ENCODE peak calls at places on chromosome 22, in seven cellular contexts. V, P, Z, B, J, E and Y are unnamed samples.

GRCh38 chr22:46798366-46799057 is 36.1 kb downstream of the TBC1D22A start:
- DNase-seq in Z (peak; percentile 29), E (peak; percentile 81), P (peak; percentile 82), J (peak; percentile 77), V (peak; percentile 92), B (peak; percentile 88), Y (no peak)

GRCh38 chr22:33919591-33920501 is at the start of gene LARGE1:
- DNase-seq in J (peak; percentile 79), E (peak; percentile 63), V (peak; percentile 13), P (peak; percentile 67), Z (no peak), B (peak; percentile 71), Y (peak; percentile 13)

GRCh38 chr22:20080776-20081654 is 974 bp downstream of the DGCR8 start:
- DNase-seq in V (peak; percentile 43), J (no peak), Z (no peak), P (peak; percentile 25), B (peak; percentile 69), E (no peak), Y (no peak)

GRCh38 chr22:19723990-19724827 is 870 bp downstream of the GP1BB start:
- DNase-seq in B (peak; percentile 82), E (no peak), P (no peak), V (peak; percentile 44), J (no peak), Z (no peak), Y (no peak)

GRCh38 chr22:25900880-25901279 is 158.9 kb downstream of the MYO18B start:
- DNase-seq in V (no peak), P (no peak), B (peak; percentile 29), E (no peak), J (no peak), Z (no peak), Y (no peak)

GRCh38 chr22:46000081-46001027 is 23.4 kb upstream of the WNT7B start:
- DNase-seq in B (no peak), V (no peak), Z (no peak), J (peak; percentile 49), P (no peak), E (no peak), Y (no peak)

GRCh38 chr22:45552580-45553332 is 50.1 kb downstream of the FBLN1 start:
- DNase-seq in P (peak; percentile 44), B (peak; percentile 73), V (no peak), E (peak; percentile 30), Z (no peak), J (peak; percentile 82), Y (no peak)

GRCh38 chr22:33529424-33530113 is 390.7 kb downstream of the LARGE1 start:
- DNase-seq in J (no peak), P (no peak), V (no peak), E (no peak), B (no peak), Z (no peak), Y (no peak)

GRCh38 chr22:29837780-29838598 is at the start of gene ASCC2:
- DNase-seq in P (peak; percentile 100), Z (peak; percentile 95), J (peak; percentile 99), V (peak; percentile 96), B (peak; percentile 100), E (peak; percentile 100), Y (peak; percentile 99)
- TF ChIP-seq CTCF in P (no peak), Z (no peak), J (no peak), V (no peak), B (no peak), E (no peak), Y (no peak)

DNA sequence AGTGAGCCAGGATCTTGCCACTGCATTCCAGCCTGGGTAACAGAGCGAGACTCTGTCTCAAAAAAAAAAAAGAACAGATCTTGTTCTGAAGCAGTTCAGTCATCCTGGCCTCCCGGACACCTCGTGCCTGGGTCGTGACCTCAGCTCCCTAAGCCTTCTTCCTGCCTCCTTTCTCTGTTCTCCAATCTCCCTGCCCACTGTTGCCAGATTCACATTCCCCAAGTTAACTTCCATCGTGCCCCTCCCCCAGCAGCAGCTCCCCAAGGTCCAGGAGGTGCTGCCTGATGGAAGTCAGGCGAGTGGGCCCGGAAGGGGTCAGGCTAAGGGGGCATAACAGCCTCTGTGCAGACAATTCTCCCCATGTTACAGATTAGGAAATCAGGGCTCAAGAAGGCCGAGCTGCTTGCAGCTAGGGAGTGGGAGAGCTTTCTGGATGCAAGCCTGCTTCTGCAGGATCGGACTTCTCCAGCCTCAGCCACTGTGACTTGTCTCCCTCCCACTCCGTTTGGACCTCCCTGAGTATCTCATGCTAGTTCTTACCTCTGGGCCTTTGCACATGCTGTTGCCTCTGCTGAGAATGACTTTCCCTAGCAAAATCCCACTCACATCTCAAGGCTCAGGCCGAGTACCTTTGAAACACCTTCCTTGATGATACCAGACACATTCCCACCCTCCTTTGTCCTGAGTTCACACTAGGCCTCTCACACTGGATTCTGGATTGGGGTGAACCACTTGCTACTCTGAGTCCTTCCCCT is 14.3 kb upstream of the TMEM184B start:
- DNase-seq in V (no peak), E (no peak), B (peak; percentile 61), P (no peak), Z (no peak), J (no peak), Y (no peak)
- TF ChIP-seq POLR2AphosphoS5 in V (no peak), E (no peak), B (no peak), P (no peak), Z (no peak), J (no peak), Y (no peak)

GRCh38 chr22:37195921-37196320 is 7.9 kb upstream of the C1QTNF6 start:
- DNase-seq in E (no peak), P (no peak), V (no peak), B (no peak), J (no peak), Z (no peak), Y (no peak)
- H3K4me1 ChIP-seq in E (peaks cover 45% of the 10 kb centered on the region), P (peaks cover 60% of the 10 kb centered on the region), V (peaks cover 66% of the 10 kb centered on the region), B (peaks cover 8% of the 10 kb centered on the region), J (peaks cover 36% of the 10 kb centered on the region), Z (peaks cover 93% of the 10 kb centered on the region), Y (peaks cover 18% of the 10 kb centered on the region)

GRCh38 chr22:41501209-41501608 is 32.3 kb downstream of the ACO2 start:
- DNase-seq in J (no peak), B (peak; percentile 53), Z (no peak), P (no peak), E (no peak), V (peak; percentile 23), Y (no peak)
- TF ChIP-seq CTCF in J (no peak), B (peak; percentile 64), Z (peak; percentile 18), P (peak; percentile 24), E (no peak), V (peak; percentile 53), Y (no peak)

DNA sequence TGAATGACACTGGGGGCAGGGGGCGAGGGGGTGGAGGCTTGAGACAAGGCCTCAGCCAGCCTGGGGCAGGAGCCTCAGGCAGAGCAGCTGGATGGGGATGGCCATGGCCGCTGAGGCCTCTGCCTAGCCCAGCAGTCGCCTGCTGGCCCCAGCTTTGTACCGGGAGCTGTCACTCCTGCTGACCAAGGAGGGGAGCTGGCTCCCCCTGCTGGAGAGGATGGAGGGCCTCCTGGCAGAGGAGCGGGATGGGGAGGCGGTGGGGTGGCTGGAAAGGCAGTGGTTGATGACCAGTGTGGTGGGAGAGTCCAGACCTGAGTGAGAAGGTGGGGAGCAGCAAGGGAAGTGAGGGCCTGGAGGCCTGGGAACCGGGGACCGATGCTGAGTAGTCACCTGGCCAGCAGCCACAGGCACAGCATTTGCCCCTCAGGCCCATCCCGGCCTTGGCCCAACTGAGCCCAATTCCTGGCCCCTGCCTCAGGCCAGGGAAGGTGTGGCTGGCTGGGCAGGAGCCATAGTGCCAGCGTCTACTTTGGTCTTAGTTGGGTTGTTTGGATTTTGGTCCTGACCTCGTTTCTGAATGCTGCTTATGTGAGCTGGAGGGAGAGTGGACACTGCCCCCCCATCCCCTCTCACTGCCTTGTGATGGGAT is 6.0 kb upstream of the SUSD2 start:
- DNase-seq in J (peak; percentile 94), P (peak; percentile 85), E (peak; percentile 83), Z (peak; percentile 31), B (peak; percentile 91), V (peak; percentile 59), Y (peak; percentile 73)
- TF ChIP-seq POLR2AphosphoS5 in J (no peak), P (no peak), E (peak; percentile 14), Z (no peak), B (no peak), V (no peak), Y (peak; percentile 42)

GRCh38 chr22:43620197-43620596 is 191.9 kb downstream of the EFCAB6 start:
- DNase-seq in E (no peak), B (no peak), V (no peak), P (no peak), J (no peak), Z (no peak), Y (no peak)
- H3K4me1 ChIP-seq in E (no peaks in the 10 kb centered on the region), B (no peaks in the 10 kb centered on the region), V (peaks cover 20% of the 10 kb centered on the region), P (no peaks in the 10 kb centered on the region), J (no peaks in the 10 kb centered on the region), Z (peaks cover 9% of the 10 kb centered on the region), Y (no peaks in the 10 kb centered on the region)

GRCh38 chr22:22740560-22741276 is 96.3 kb downstream of the GGTLC2 start:
- DNase-seq in E (no peak), Z (no peak), P (no peak), V (no peak), J (no peak), B (no peak), Y (no peak)
- TF ChIP-seq CTCF in E (no peak), Z (no peak), P (no peak), V (no peak), J (no peak), B (no peak), Y (no peak)

DNA sequence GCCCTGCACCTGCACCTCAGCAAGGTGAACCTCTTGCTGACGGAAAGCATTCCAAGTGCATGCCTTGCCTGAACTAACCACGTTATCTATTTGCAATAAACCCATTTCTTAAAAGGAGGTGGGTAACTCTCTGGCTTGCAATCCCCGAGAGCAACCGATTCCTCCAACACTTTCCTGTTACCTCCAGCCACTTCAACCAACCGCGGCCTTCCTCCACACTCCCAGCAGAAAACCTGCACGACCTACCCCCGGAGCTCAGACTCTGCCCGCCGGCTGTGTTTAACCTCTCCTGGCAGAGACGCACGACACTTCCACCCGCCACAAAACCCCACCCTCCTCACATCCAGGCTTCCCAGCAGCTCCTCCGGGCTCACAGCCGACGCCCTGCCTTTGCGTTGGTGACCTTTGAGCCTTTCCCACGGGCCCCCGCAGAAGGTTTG is 714 bp downstream of the SCO2 start:
- DNase-seq in E (no peak), P (no peak), B (no peak), Z (no peak), V (no peak), J (no peak), Y (no peak)
- TF ChIP-seq POLR2AphosphoS5 in E (no peak), P (no peak), B (no peak), Z (no peak), V (no peak), J (no peak), Y (no peak)

GRCh38 chr22:31227186-31227585 is 15.1 kb downstream of the LIMK2 start:
- DNase-seq in P (peak; percentile 55), E (no peak), J (no peak), B (no peak), V (no peak), Z (no peak), Y (no peak)
- H3K4me1 ChIP-seq in P (peaks cover 83% of the 10 kb centered on the region), E (peaks cover 89% of the 10 kb centered on the region), J (peaks cover 73% of the 10 kb centered on the region), B (peaks cover 10% of the 10 kb centered on the region), V (peaks cover 93% of the 10 kb centered on the region), Z (no peaks in the 10 kb centered on the region), Y (peaks cover 6% of the 10 kb centered on the region)